ENCODE peak calls at places on chromosome 17, in four cellular contexts. L is left ventricle myocardium inferior, T is nephron progenitor cell, V is psoas muscle. J is an unnamed sample.

GRCh38 chr17:27873746-27874145 is 19.4 kb downstream of the LYRM9 start:
- DNase-seq in T (no peak), V (no peak), L (no peak), J (no peak)

GRCh38 chr17:81483862-81484194 is 28.8 kb downstream of the ACTG1 start:
- DNase-seq in V (no peak), L (no peak), T (peak; percentile 48), J (no peak)

GRCh38 chr17:12667299-12667958 is 1.7 kb downstream of the MYOCD start:
- DNase-seq in L (no peak), V (no peak), T (peak; percentile 29), J (no peak)

GRCh38 chr17:11935734-11936406 is 61.4 kb downstream of the ZNF18 start:
- DNase-seq in V (no peak), T (peak; percentile 79), L (peak; percentile 24), J (peak; percentile 83)

GRCh38 chr17:50117202-50118040 is 12.5 kb downstream of the SAMD14 start:
- DNase-seq in V (peak; percentile 85), L (no peak), T (peak; percentile 86), J (peak; percentile 87)

GRCh38 chr17:58504826-58505351 is 9.5 kb downstream of the MTMR4 start:
- DNase-seq in V (no peak), T (no peak), L (no peak), J (no peak)

GRCh38 chr17:36501963-36502362 is 15.5 kb downstream of the ZNHIT3 start:
- DNase-seq in T (no peak), V (no peak), L (no peak), J (no peak)

GRCh38 chr17:65856865-65857264 is 295.4 kb upstream of the AXIN2 start:
- DNase-seq in V (no peak), T (no peak), L (no peak), J (no peak)

GRCh38 chr17:4318186-4318585 is 48.3 kb downstream of the UBE2G1 start:
- DNase-seq in L (no peak), T (no peak), V (no peak), J (no peak)

GRCh38 chr17:28874750-28875149 is 19.9 kb downstream of the ERAL1 start:
- DNase-seq in L (no peak), V (no peak), T (no peak), J (no peak)

GRCh38 chr17:51948128-51948527 is 210.4 kb downstream of the CA10 start:
- DNase-seq in T (no peak), L (no peak), V (peak; percentile 38), J (no peak)

GRCh38 chr17:82647593-82648164 is 565 bp downstream of the WDR45B start:
- DNase-seq in V (peak; percentile 73), T (peak; percentile 60), L (no peak), J (peak; percentile 36)

GRCh38 chr17:51006601-51007000 is 114.1 kb downstream of the SPAG9 start:
- DNase-seq in L (no peak), T (no peak), V (no peak), J (no peak)

GRCh38 chr17:10033982-10034381 is 128.9 kb upstream of the RCVRN start:
- DNase-seq in V (no peak), L (no peak), T (no peak), J (no peak)

GRCh38 chr17:41434313-41434895 is 6.4 kb downstream of the KRT38 start:
- DNase-seq in V (no peak), L (no peak), T (no peak), J (no peak)

GRCh38 chr17:27754549-27754948 is 45.8 kb downstream of the NOS2 start:
- DNase-seq in L (no peak), V (no peak), T (no peak), J (no peak)

GRCh38 chr17:38701504-38702165 is 3.4 kb upstream of the MLLT6 start:
- DNase-seq in T (no peak), V (no peak), L (no peak), J (no peak)

GRCh38 chr17:17420035-17420434 is 56.8 kb upstream of the MED9 start:
- DNase-seq in L (peak; percentile 78), T (no peak), V (peak; percentile 90), J (no peak)

GRCh38 chr17:78019367-78019975 is 61.0 kb downstream of the TNRC6C start:
- DNase-seq in T (no peak), V (no peak), L (no peak), J (no peak)

GRCh38 chr17:1294157-1294717 is 14.8 kb downstream of the TRARG1 start:
- DNase-seq in L (no peak), T (no peak), V (no peak), J (no peak)

GRCh38 chr17:68698761-68699160 is 97.6 kb upstream of the FAM20A start:
- DNase-seq in L (no peak), T (no peak), V (no peak), J (no peak)

GRCh38 chr17:8012996-8013640 is 10.7 kb downstream of the GUCY2D start:
- DNase-seq in T (no peak), L (no peak), V (no peak), J (no peak)

GRCh38 chr17:1495265-1495664 is 2.8 kb upstream of the MYO1C start:
- DNase-seq in V (peak; percentile 91), T (no peak), L (peak; percentile 70), J (no peak)

GRCh38 chr17:8629371-8630226 is 926 bp downstream of the MYH10 start:
- DNase-seq in T (peak; percentile 53), L (peak; percentile 40), V (peak; percentile 56), J (peak; percentile 58)

GRCh38 chr17:50355336-50355700 is 9.4 kb downstream of the XYLT2 start:
- DNase-seq in V (no peak), T (no peak), L (no peak), J (no peak)

GRCh38 chr17:10186771-10187425 is 11.5 kb downstream of the GAS7 start:
- DNase-seq in T (no peak), V (no peak), L (no peak), J (no peak)

GRCh38 chr17:55735784-55736405 is 13.2 kb upstream of the TMEM100 start:
- DNase-seq in T (peak; percentile 23), V (no peak), L (no peak), J (no peak)

GRCh38 chr17:64498308-64499203 is 1.7 kb upstream of the POLG2 start:
- DNase-seq in V (no peak), T (no peak), L (no peak), J (no peak)

GRCh38 chr17:78748048-78748729 is 33.9 kb downstream of the CYTH1 start:
- DNase-seq in L (no peak), T (no peak), V (no peak), J (no peak)

GRCh38 chr17:29788045-29788444 is 142.0 kb downstream of the SSH2 start:
- DNase-seq in V (no peak), L (no peak), T (no peak), J (no peak)

GRCh38 chr17:20944014-20944905 is 98.6 kb downstream of the USP22 start:
- DNase-seq in V (no peak), T (peak; percentile 11), L (no peak), J (peak; percentile 34)

GRCh38 chr17:73874008-73874407 is 229.8 kb upstream of the SDK2 start:
- DNase-seq in V (no peak), L (no peak), T (no peak), J (no peak)
- TF ChIP-seq CTCF in V (no peak), L (no peak), T (no peak), J (no peak)

GRCh38 chr17:75485688-75486087 is 29.3 kb downstream of the TMEM94 start:
- DNase-seq in T (no peak), V (peak; percentile 50), L (no peak), J (no peak)

GRCh38 chr17:75488693-75489510 is 26.4 kb downstream of the CASKIN2 start:
- DNase-seq in T (no peak), V (peak; percentile 46), L (no peak), J (no peak)

GRCh38 chr17:75486951-75487350 is 28.4 kb downstream of the CASKIN2 start:
- DNase-seq in L (no peak), T (no peak), V (no peak), J (no peak)

GRCh38 chr17:75486151-75486550 is 29.2 kb downstream of the CASKIN2 start:
- DNase-seq in T (no peak), V (no peak), L (no peak), J (no peak)

DNA sequence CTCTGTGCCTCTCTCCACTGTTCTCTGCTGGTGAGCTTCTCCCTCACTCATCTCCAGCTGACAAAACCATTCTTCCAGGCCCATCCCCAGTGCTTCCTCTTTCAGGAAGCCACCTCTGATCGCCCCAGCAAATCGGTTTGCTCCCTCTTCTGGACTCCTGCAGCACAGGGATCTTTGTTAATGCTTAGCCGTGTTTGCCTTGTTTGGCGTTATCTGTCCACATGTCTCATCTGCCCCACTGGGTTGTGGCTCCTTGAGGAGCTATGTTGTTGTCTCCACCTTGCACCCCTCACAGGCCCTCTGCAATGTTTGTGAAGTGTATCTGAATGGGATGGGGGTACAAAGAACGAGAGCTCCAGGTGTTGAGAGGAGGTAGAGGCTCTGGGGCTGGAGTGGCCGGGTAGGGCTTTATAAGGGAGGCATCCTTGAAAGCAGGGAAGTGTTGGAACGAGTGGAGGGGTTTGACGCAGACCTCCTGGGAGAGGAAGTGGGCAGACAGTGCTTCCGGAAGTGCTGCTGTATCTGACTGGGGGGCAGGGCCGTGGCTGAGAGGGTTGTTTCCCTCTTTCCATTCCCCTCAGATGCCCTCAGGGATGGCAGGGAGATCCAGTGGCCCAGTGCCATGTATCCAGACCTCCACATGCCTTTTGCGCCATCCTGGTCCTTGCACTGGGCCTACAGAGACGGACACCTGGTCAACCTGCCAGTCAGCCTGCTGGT is 27.8 kb downstream of the CASKIN2 start:
- DNase-seq in L (no peak), V (peak; percentile 65), T (no peak), J (no peak)
- TF ChIP-seq CTCF in L (peak; percentile 33), V (no peak), T (no peak), J (no peak)

GRCh38 chr17:79852748-79853147 is 13.5 kb upstream of the CBX4 start:
- DNase-seq in L (no peak), V (no peak), T (no peak), J (no peak)

GRCh38 chr17:79849953-79850352 is 10.7 kb upstream of the CBX4 start:
- DNase-seq in T (peak; percentile 47), V (no peak), L (no peak), J (no peak)

GRCh38 chr17:79851461-79851817 is 12.2 kb upstream of the CBX4 start:
- DNase-seq in T (no peak), V (no peak), L (no peak), J (no peak)

GRCh38 chr17:79848370-79848766 is 9.1 kb upstream of the CBX4 start:
- DNase-seq in L (no peak), T (no peak), V (no peak), J (no peak)

DNA sequence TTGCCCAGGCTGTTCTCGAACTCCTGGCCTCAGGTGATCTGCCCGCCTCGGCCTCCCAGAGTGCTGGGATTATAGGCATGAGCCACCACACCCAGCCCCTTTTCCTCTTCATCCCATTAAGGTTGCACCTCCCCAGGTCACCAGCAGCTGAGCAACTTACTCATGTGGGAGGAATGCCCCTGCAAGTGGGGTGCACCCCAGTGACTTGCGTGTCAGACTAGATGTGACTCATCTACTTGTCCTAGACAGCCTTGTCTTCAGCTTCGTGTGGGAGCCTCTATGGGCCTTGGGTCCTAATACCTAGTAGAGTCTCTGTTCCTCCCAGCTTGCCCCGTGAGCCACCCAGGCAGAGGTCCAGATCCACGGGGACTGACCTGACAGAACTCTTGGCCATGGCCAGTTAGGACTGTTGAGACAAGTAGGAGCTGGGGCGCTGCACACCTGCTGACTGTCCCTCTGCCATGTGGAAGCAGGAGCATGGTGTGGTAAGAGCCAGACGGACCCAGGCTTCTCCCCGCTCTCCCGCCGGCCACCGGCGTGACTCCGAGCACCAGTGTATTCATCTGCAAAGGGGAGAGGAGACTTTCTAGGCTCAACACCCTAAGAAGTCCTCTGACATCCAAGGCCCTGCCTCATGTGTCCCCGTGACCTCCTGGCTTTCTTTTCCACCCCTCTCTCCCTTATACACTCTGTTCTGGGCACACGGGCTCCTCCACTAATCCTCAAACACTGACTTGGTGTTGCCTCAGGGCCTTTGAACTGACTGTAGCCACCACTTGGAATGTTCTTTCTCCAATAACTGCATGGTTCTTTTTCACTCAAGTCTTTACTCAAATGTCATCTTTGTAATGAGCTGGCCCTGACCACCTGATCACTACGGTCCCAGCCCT is 11.6 kb upstream of the CBX4 start:
- DNase-seq in V (no peak), T (no peak), L (no peak), J (no peak)
- TF ChIP-seq CTCF in V (no peak), T (no peak), L (no peak), J (no peak)

GRCh38 chr17:44176257-44176656 is 5.8 kb downstream of the ASB16 start:
- DNase-seq in V (peak; percentile 10), L (no peak), T (no peak), J (no peak)
- TF ChIP-seq CTCF in V (no peak), L (no peak), T (no peak), J (no peak)